ENCODE peak calls at places on chromosomes 16 and 17, in seven cellular contexts. R, V, G, K, O, P and U are unnamed samples.

GRCh38 chr16:79155904-79156303 is 444.6 kb downstream of the MAF start:
- DNase-seq in G (no peak), P (no peak), V (no peak), R (no peak), O (no peak), K (no peak), U (no peak)

GRCh38 chr17:20091161-20092029 is 82.2 kb downstream of the SPECC1 start:
- DNase-seq in V (no peak), P (no peak), O (no peak), G (no peak), K (no peak), R (no peak), U (no peak)

GRCh38 chr16:16982614-16983013 is 488.1 kb downstream of the XYLT1 start:
- DNase-seq in R (no peak), P (no peak), V (no peak), O (no peak), G (no peak), K (no peak), U (no peak)

GRCh38 chr17:40895106-40895730 is 10.2 kb upstream of the KRT20 start:
- DNase-seq in R (no peak), K (no peak), G (no peak), P (no peak), V (no peak), O (no peak), U (no peak)

GRCh38 chr16:67552476-67552875 is 9.8 kb upstream of the CTCF start:
- DNase-seq in P (no peak), V (no peak), R (no peak), G (no peak), O (no peak), K (peak), U (peak)

GRCh38 chr17:59828478-59828760 is 64.3 kb downstream of the TUBD1 start:
- DNase-seq in O (no peak), P (no peak), G (no peak), V (no peak), R (no peak), K (no peak), U (no peak)

GRCh38 chr17:48753794-48754499 is 25.4 kb upstream of the HOXB13 start:
- DNase-seq in O (peak), K (no peak), G (no peak), R (no peak), V (no peak), P (no peak), U (no peak)

GRCh38 chr17:39239640-39240314 is 14.0 kb upstream of the STAC2 start:
- DNase-seq in O (no peak), P (no peak), G (peak), R (peak), V (peak), K (peak), U (peak)

GRCh38 chr17:2070241-2071023 is 15.5 kb downstream of the HIC1 start:
- DNase-seq in P (no peak), O (no peak), K (no peak), R (no peak), G (no peak), V (no peak), U (no peak)

GRCh38 chr17:9174312-9174711 is 153.0 kb downstream of the NTN1 start:
- DNase-seq in O (no peak), V (no peak), G (no peak), R (no peak), K (no peak), P (no peak), U (no peak)

GRCh38 chr16:15961060-15961511 is 11.7 kb downstream of the ABCC1 start:
- DNase-seq in R (no peak), V (peak), G (no peak), O (no peak), P (no peak), K (no peak), U (no peak)

GRCh38 chr16:11556945-11557720 is 29.6 kb downstream of the LITAF start:
- DNase-seq in R (no peak), O (no peak), K (peak), V (no peak), P (no peak), G (no peak), U (no peak)

GRCh38 chr17:44898768-44899073 is 524 bp downstream of the EFTUD2 start:
- DNase-seq in K (no peak), P (peak), R (no peak), O (peak), V (no peak), G (no peak), U (no peak)

GRCh38 chr17:82756166-82756565 is 4.3 kb downstream of the TBCD start:
- DNase-seq in R (no peak), G (no peak), O (no peak), K (no peak), V (no peak), P (no peak), U (no peak)

GRCh38 chr16:29663829-29664132 is 734 bp downstream of the SPN start:
- DNase-seq in P (no peak), O (no peak), V (no peak), R (no peak), G (no peak), K (no peak), U (no peak)

GRCh38 chr17:73883175-73883574 is 238.9 kb upstream of the SDK2 start:
- DNase-seq in R (no peak), G (no peak), P (no peak), V (no peak), O (no peak), K (no peak), U (no peak)

GRCh38 chr16:85445779-85446222 is 167.3 kb upstream of the GSE1 start:
- DNase-seq in O (no peak), R (peak), P (no peak), G (no peak), K (no peak), V (no peak), U (no peak)

GRCh38 chr17:40610359-40610758 is 37.3 kb downstream of the SMARCE1 start:
- DNase-seq in V (no peak), G (no peak), O (no peak), P (no peak), K (no peak), R (no peak), U (no peak)

GRCh38 chr17:9632741-9633140 is 12.6 kb upstream of the USP43 start:
- DNase-seq in O (no peak), V (no peak), G (no peak), K (no peak), R (no peak), P (no peak), U (no peak)

GRCh38 chr16:4611337-4612023 is 3.2 kb downstream of the UBALD1 start:
- DNase-seq in O (no peak), K (peak), P (no peak), G (no peak), V (no peak), R (peak), U (no peak)

GRCh38 chr16:2829501-2830354 is at the start of gene ZG16B:
- DNase-seq in O (no peak), P (no peak), R (peak), K (peak), G (no peak), V (no peak), U (peak)

GRCh38 chr16:79988721-79989220 is 388.2 kb upstream of the MAF start:
- DNase-seq in K (no peak), O (no peak), G (no peak), P (no peak), V (no peak), R (no peak), U (no peak)

GRCh38 chr16:85286970-85287814 is 174.9 kb upstream of the CIBAR2 start:
- DNase-seq in P (no peak), O (peak), K (no peak), V (no peak), G (no peak), R (no peak), U (no peak)

GRCh38 chr17:81301195-81302144 is 6.4 kb upstream of the SLC38A10 start:
- DNase-seq in R (no peak), P (no peak), O (no peak), V (no peak), G (no peak), K (no peak), U (no peak)

GRCh38 chr16:66476328-66477027 is 49.4 kb downstream of the BEAN1 start:
- DNase-seq in O (no peak), G (no peak), R (no peak), V (peak), P (no peak), K (peak), U (no peak)

GRCh38 chr17:56125830-56126819 is 27.1 kb upstream of the ANKFN1 start:
- DNase-seq in R (no peak), P (no peak), G (peak), K (no peak), O (peak), V (no peak), U (peak)

GRCh38 chr16:47940466-47940865 is 215.3 kb downstream of the ABCC12 start:
- DNase-seq in G (no peak), P (no peak), R (no peak), V (no peak), O (no peak), K (no peak), U (no peak)

GRCh38 chr16:8505327-8505991 is 84.9 kb downstream of the TMEM114 start:
- DNase-seq in R (no peak), O (no peak), G (no peak), K (no peak), P (no peak), V (no peak), U (no peak)

GRCh38 chr17:58319181-58320162 is 9.1 kb downstream of the TSPOAP1 start:
- DNase-seq in P (no peak), R (no peak), O (no peak), V (no peak), G (no peak), K (peak), U (peak)

GRCh38 chr17:70041575-70041974 is 33.5 kb upstream of the KCNJ16 start:
- DNase-seq in K (no peak), R (no peak), G (no peak), O (no peak), P (no peak), V (no peak), U (no peak)

GRCh38 chr16:88477631-88478030 is 24.6 kb downstream of the ZFPM1 start:
- DNase-seq in V (no peak), K (no peak), O (no peak), R (no peak), P (no peak), G (no peak), U (no peak)